ENCODE peak calls at places on chromosome 9, in six cellular contexts. S is M059J, N is T1000, E is neuronal stem cell, B is SW 1271, K is GM13976. Y is an unnamed sample.

GRCh38 chr9:133782157-133783130 is 44.3 kb upstream of the SARDH start:
- DNase-seq in B (peak), S (peak), K (peak), N (no peak), E (peak), Y (peak)

GRCh38 chr9:90801175-90801506 is 478 bp upstream of the SYK start:
- DNase-seq in K (no peak), E (no peak), B (no peak), S (no peak), N (no peak), Y (no peak)

GRCh38 chr9:33661186-33661585 is 134.2 kb upstream of the PRSS3 start:
- DNase-seq in N (no peak), K (no peak), B (no peak), E (no peak), S (no peak), Y (no peak)

GRCh38 chr9:129140397-129141065 is 29.3 kb downstream of the PTPA start:
- DNase-seq in E (no peak), K (no peak), B (no peak), S (peak), N (peak), Y (peak)

GRCh38 chr9:69252436-69252835 is 72.6 kb upstream of the ENTREP1 start:
- DNase-seq in B (no peak), E (no peak), S (no peak), K (no peak), N (no peak), Y (no peak)

GRCh38 chr9:132670816-132671371 is 630 bp downstream of the GTF3C4 start:
- DNase-seq in N (peak), B (peak), E (peak), K (no peak), S (peak), Y (peak)

GRCh38 chr9:8186553-8186952 is 387.0 kb upstream of the DMAC1 start:
- DNase-seq in S (no peak), N (no peak), E (no peak), B (no peak), K (no peak), Y (no peak)

GRCh38 chr9:133848471-133848870 is 110.3 kb upstream of the SARDH start:
- DNase-seq in E (no peak), K (no peak), B (no peak), N (no peak), S (no peak), Y (no peak)

GRCh38 chr9:115237383-115238087 is 119.6 kb upstream of the TNC start:
- DNase-seq in N (no peak), E (no peak), S (no peak), B (no peak), K (no peak), Y (no peak)